ENCODE peak calls at places on chromosomes 2 and 18, in four cellular contexts. One of them, this sample, is unnamed.

GRCh38 chr2:16621348-16621747 is 44.3 kb downstream of the CYRIA start:
- DNase-seq in SK-N-SH: no peak
- DNase-seq in K562: no peak
- DNase-seq in H1: no peak
- DNase-seq in this sample: no peak

GRCh38 chr2:42847596-42848151 is 55.3 kb upstream of the HAAO start:
- DNase-seq in SK-N-SH: no peak
- DNase-seq in K562: no peak
- DNase-seq in H1: no peak
- DNase-seq in this sample: no peak

GRCh38 chr2:118121101-118121500 is 32.8 kb downstream of the INSIG2 start:
- DNase-seq in H1: no peak
- DNase-seq in SK-N-SH: no peak
- DNase-seq in K562: no peak
- DNase-seq in this sample: no peak

GRCh38 chr18:11909597-11910026 is 1.5 kb upstream of the MPPE1 start:
- DNase-seq in K562: no peak
- DNase-seq in SK-N-SH: no peak
- DNase-seq in H1: no peak
- DNase-seq in this sample: no peak

GRCh38 chr2:222844323-222844722 is 16.5 kb upstream of the ACSL3 start:
- DNase-seq in H1: no peak
- DNase-seq in SK-N-SH: no peak
- DNase-seq in K562: no peak
- DNase-seq in this sample: no peak

GRCh38 chr18:48959921-48960920 is 9.5 kb upstream of the SMAD7 start:
- DNase-seq in H1: no peak
- DNase-seq in K562: no peak
- DNase-seq in SK-N-SH: no peak
- DNase-seq in this sample: no peak

GRCh38 chr2:31333046-31333445 is 81.5 kb downstream of the XDH start:
- DNase-seq in SK-N-SH: no peak
- DNase-seq in K562: no peak
- DNase-seq in H1: no peak
- DNase-seq in this sample: no peak

GRCh38 chr2:150475479-150476212 is 11.8 kb downstream of the RND3 start:
- DNase-seq in H1: no peak
- DNase-seq in SK-N-SH: no peak
- DNase-seq in K562: no peak
- DNase-seq in this sample: no peak

GRCh38 chr2:33412920-33413319 is 63.5 kb upstream of the RASGRP3 start:
- DNase-seq in K562: no peak
- DNase-seq in SK-N-SH: peak
- DNase-seq in H1: no peak
- DNase-seq in this sample: no peak

GRCh38 chr2:169815849-169816248 is 8.9 kb downstream of the METTL5 start:
- DNase-seq in K562: no peak
- DNase-seq in SK-N-SH: no peak
- DNase-seq in H1: no peak
- DNase-seq in this sample: no peak

GRCh38 chr18:4230450-4231168 is 224.5 kb downstream of the DLGAP1 start:
- DNase-seq in SK-N-SH: no peak
- DNase-seq in K562: no peak
- DNase-seq in H1: no peak
- DNase-seq in this sample: no peak

GRCh38 chr18:47383729-47384128 is 132.3 kb upstream of the SKOR2 start:
- DNase-seq in K562: no peak
- DNase-seq in SK-N-SH: no peak
- DNase-seq in H1: no peak
- DNase-seq in this sample: no peak

GRCh38 chr18:74251297-74252031 is 40.3 kb downstream of the CYB5A start:
- DNase-seq in H1: no peak
- DNase-seq in SK-N-SH: no peak
- DNase-seq in K562: no peak
- DNase-seq in this sample: no peak

GRCh38 chr18:25594351-25594750 is 242.4 kb upstream of the ZNF521 start:
- DNase-seq in SK-N-SH: peak
- DNase-seq in K562: no peak
- DNase-seq in H1: no peak
- DNase-seq in this sample: no peak

GRCh38 chr2:60948161-60948560 is 66.8 kb downstream of the REL start:
- DNase-seq in H1: no peak
- DNase-seq in SK-N-SH: no peak
- DNase-seq in K562: no peak
- DNase-seq in this sample: no peak

GRCh38 chr18:38368886-38369285 is 803.3 kb upstream of the CELF4 start:
- DNase-seq in SK-N-SH: no peak
- DNase-seq in K562: no peak
- DNase-seq in H1: no peak
- DNase-seq in this sample: no peak

GRCh38 chr2:44936715-44937687 is 4.5 kb upstream of the SIX3 start:
- DNase-seq in SK-N-SH: peak
- DNase-seq in H1: peak
- DNase-seq in K562: no peak
- DNase-seq in this sample: no peak

GRCh38 chr2:160816916-160817315 is 323.3 kb upstream of the RBMS1 start:
- DNase-seq in SK-N-SH: no peak
- DNase-seq in K562: no peak
- DNase-seq in H1: no peak
- DNase-seq in this sample: no peak

DNA sequence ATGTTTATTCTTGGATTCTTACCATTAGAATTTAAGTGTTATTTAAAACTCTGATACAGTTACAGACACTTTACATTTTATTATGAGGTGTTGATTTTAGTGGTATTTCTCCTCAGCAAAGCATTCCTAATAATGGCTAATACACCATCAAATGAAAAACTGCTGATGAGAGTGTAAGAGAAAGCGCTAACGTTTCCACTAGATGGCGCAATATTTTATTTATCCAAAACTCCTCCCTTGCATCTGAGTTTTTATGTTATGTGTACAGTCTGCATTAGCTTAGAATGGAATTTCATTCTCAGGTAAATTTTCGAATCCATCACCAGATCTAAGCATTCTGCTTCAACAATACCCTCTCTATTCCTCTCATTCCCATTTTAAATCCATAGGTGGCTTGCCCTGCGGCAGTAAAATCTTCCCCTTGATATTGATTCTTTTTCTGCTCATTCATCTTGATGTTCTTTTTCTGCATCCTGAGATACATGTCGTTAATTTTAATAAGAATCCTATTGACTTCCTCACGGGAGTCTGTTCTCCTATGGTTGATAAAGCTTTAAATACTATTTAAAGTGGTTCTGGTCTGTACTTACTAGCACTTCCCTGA is 53.9 kb downstream of the PRKRA start:
- DNase-seq in SK-N-SH: peak
- DNase-seq in K562: no peak
- DNase-seq in H1: no peak
- DNase-seq in this sample: no peak
- TF ChIP-seq NRF1 in SK-N-SH: no peak
- TF ChIP-seq NRF1 in K562: no peak
- TF ChIP-seq NRF1 in H1: no peak
- TF ChIP-seq NRF1 in this sample: no peak

GRCh38 chr18:30175621-30176225 is 866.8 kb downstream of the DSC3 start:
- DNase-seq in SK-N-SH: no peak
- DNase-seq in H1: no peak
- DNase-seq in K562: no peak
- DNase-seq in this sample: no peak
- TF ChIP-seq NRF1 in SK-N-SH: no peak
- TF ChIP-seq NRF1 in H1: no peak
- TF ChIP-seq NRF1 in K562: peak
- TF ChIP-seq NRF1 in this sample: no peak

DNA sequence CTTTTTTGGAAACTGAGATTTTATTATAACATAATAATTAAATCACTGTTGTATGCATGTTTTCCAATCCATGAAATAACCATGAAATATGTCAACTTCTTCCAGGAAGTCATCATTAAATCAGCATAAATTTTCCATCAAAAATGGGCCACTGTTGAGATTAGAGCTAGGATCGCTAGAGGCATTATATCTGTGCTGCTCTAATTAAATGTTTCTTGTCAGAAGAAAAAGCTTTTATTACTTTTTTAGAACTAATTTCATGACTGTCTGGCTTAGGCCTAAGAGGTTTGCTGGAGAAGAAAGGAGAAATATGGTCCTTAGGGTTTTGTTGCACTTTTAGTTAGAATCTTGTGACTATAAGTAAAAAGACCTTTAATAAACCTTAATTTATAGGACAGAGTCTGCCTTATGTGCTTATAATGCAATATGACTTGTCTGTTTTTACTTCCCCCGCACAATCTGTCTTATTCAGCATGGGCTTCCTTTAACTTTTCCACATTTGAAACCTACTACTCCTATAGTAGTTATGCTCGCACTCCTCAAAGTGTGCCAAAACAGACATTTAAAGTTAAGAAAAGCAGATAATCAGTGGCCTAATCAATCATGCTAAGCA is 363.4 kb upstream of the GCFC2 start:
- DNase-seq in SK-N-SH: peak
- DNase-seq in K562: no peak
- DNase-seq in H1: no peak
- DNase-seq in this sample: no peak
- TF ChIP-seq NRF1 in SK-N-SH: no peak
- TF ChIP-seq NRF1 in K562: no peak
- TF ChIP-seq NRF1 in H1: no peak
- TF ChIP-seq NRF1 in this sample: no peak

DNA sequence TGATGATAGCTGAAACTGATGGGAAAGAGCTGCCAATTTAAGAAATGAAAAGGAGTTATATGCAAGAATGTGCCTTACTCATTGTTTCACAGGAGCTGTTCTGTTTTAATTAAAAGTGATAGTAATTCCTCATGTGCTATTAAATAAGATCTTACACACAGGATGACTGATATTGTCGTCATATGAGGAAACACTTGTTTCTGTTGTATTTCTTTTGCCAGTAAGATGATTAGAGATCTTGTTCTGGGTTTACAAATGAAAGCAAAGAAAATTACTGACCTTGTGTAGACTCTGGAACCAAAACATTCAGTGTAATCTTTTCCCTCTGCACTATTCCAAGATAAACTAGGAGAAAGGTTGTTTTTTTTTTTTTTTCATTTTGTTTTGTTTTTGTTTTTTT is 123.7 kb downstream of the MAP3K20 start:
- DNase-seq in H1: no peak
- DNase-seq in K562: no peak
- DNase-seq in SK-N-SH: no peak
- DNase-seq in this sample: no peak
- TF ChIP-seq NRF1 in H1: no peak
- TF ChIP-seq NRF1 in K562: no peak
- TF ChIP-seq NRF1 in SK-N-SH: no peak
- TF ChIP-seq NRF1 in this sample: no peak

GRCh38 chr2:108448678-108449409 is at the start of gene GCC2:
- DNase-seq in SK-N-SH: peak
- DNase-seq in K562: peak
- DNase-seq in H1: peak
- DNase-seq in this sample: peak

GRCh38 chr2:108446703-108447102 is 2.3 kb upstream of the GCC2 start:
- DNase-seq in K562: no peak
- DNase-seq in SK-N-SH: no peak
- DNase-seq in H1: no peak
- DNase-seq in this sample: no peak

GRCh38 chr2:108449410-108450200 is 599 bp downstream of the GCC2 start:
- DNase-seq in H1: no peak
- DNase-seq in K562: peak
- DNase-seq in SK-N-SH: peak
- DNase-seq in this sample: no peak

GRCh38 chr2:108444941-108445840 is 3.8 kb upstream of the GCC2 start:
- DNase-seq in K562: peak
- DNase-seq in H1: no peak
- DNase-seq in SK-N-SH: peak
- DNase-seq in this sample: no peak

DNA sequence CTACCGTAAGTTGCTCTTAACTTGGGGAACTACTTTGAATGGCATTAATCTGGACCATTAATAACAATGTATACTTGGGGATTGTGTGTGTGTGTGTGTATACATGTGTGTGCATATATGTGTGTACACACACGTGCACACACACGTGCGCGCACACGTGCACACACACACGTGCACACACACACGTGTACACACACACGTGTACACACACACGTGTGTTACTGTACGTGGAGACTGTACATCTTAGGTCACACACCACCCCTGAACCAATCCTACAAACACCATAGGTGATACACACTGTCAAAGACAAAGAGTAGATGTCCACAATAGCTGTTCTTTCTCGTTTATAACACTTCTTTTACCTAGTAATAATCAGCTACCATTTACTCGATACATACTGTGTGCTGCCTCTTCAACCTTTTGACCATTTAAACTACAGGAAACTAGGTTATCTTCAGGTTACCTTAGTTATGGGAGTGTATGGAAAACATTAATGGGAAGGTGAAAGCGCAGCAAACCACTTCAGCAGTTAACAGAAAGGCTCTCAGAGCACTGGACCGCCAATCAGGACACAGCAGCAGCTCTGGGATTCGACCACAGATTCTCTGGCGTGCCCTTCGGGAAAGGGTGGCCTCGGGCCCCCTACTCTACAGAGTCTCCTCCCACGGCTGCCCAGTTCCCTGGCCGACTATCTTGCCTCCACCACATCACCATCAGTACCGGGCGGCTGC is 894 bp upstream of the GCC2 start:
- DNase-seq in K562: no peak
- DNase-seq in H1: no peak
- DNase-seq in SK-N-SH: no peak
- DNase-seq in this sample: no peak
- TF ChIP-seq NRF1 in K562: no peak
- TF ChIP-seq NRF1 in H1: no peak
- TF ChIP-seq NRF1 in SK-N-SH: no peak
- TF ChIP-seq NRF1 in this sample: no peak

DNA sequence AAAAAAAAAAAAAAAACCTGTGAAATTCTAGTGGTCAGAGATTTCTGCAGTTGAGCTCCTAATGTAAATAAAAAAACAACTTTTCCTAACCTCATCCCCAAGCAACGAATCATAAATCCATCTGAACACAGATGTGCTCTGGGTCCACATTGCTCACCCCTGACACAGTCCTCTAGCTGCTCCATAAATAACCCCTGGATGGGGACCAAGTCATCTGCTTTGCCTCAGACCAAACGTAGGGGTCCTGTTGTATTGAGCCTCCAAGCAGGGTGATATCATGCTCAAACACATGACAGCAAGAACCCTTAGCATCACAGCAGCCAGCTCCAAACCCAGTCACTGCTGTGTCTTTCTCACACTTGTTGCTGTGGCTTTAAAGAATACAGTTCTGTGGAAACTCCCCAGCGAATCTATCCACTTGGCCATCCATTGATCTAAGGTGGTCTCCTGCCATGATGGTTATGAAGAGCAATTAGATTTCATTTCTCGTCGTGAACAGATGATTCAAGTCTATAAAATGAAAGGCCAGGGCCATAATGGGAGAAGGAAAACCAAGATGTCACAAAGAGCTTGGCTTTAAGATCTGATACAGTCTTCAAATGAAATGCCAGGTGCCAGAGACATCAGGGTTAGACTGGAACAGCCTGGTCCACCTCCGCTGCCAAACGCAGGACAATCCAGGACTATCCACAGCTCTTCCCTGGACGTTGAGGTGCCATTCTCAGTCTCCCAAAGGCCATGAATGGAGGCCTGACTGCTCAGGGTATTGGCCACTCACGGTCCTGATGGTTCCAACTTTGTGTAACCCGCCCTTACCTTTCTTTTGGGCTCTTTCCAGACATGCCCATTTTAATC is 39.0 kb downstream of the TBC1D8 start:
- DNase-seq in H1: no peak
- DNase-seq in SK-N-SH: peak
- DNase-seq in K562: no peak
- DNase-seq in this sample: no peak
- TF ChIP-seq NRF1 in H1: no peak
- TF ChIP-seq NRF1 in SK-N-SH: no peak
- TF ChIP-seq NRF1 in K562: no peak
- TF ChIP-seq NRF1 in this sample: no peak

This sample was measured in GM12878.